ENCODE peak calls at places on chromosomes 11 and 22, in four cellular contexts. C, S, M and U are unnamed samples.

GRCh38 chr22:40400173-40400572 is 29.8 kb downstream of the SGSM3 start:
- DNase-seq in M (no peak), C (no peak), S (no peak), U (no peak)

GRCh38 chr11:102177974-102178631 is 67.9 kb downstream of the YAP1 start:
- DNase-seq in C (peak), M (no peak), S (peak), U (peak)

GRCh38 chr22:31290494-31291402 is 1.5 kb downstream of the PIK3IP1 start:
- DNase-seq in M (peak), S (peak), C (peak), U (peak)

GRCh38 chr22:49971232-49972162 is 10.9 kb downstream of the PIM3 start:
- DNase-seq in M (peak), S (no peak), C (no peak), U (no peak)

GRCh38 chr22:21013742-21014201 is 1.2 kb upstream of the P2RX6 start:
- DNase-seq in M (no peak), S (no peak), C (no peak), U (no peak)

GRCh38 chr22:48070083-48070482 is 1307.6 kb downstream of the TBC1D22A start:
- DNase-seq in C (no peak), M (no peak), S (no peak), U (no peak)

GRCh38 chr22:31122196-31122531 is 602 bp upstream of the INPP5J start:
- DNase-seq in S (no peak), C (no peak), M (no peak), U (no peak)

GRCh38 chr11:61065955-61066638 is 36.2 kb upstream of the CD5 start:
- DNase-seq in M (no peak), C (no peak), S (no peak), U (no peak)

GRCh38 chr11:70742553-70743291 is 344.4 kb downstream of the CTTN start:
- DNase-seq in S (no peak), C (no peak), M (no peak), U (peak)

GRCh38 chr11:36492724-36493304 is 17.3 kb downstream of the TRAF6 start:
- DNase-seq in S (no peak), M (no peak), C (peak), U (peak)

GRCh38 chr11:75565916-75566762 is 4.1 kb downstream of the SERPINH1 start:
- DNase-seq in M (no peak), C (no peak), S (no peak), U (no peak)

GRCh38 chr11:75568616-75569219 is 6.7 kb downstream of the SERPINH1 start:
- DNase-seq in S (no peak), M (no peak), C (no peak), U (no peak)

GRCh38 chr11:75565221-75565814 is 3.3 kb downstream of the SERPINH1 start:
- DNase-seq in C (peak), S (no peak), M (peak), U (no peak)

GRCh38 chr11:75567971-75568370 is 5.9 kb downstream of the SERPINH1 start:
- DNase-seq in C (no peak), M (no peak), S (no peak), U (no peak)

DNA sequence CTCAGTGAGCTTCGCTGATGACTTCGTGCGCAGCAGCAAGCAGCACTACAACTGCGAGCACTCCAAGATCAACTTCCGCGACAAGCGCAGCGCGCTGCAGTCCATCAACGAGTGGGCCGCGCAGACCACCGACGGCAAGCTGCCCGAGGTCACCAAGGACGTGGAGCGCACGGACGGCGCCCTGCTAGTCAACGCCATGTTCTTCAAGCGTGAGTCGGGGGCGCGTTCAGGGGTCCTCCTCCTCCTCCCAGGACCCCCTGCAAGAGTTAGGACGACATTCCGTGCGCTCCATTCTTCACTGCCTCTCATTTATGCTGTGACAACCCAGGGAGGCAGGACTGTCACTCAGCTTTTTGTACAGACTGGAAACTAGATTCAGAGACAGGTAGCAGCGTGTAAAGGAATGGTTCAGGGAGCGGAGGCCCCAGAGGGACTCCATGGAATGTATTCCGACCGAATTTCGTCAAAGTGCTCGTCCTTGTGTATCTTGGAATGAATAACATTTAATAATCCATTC is 4.8 kb downstream of the SERPINH1 start:
- DNase-seq in M (no peak), C (no peak), S (no peak), U (no peak)
- H3K4me3 ChIP-seq in M (no peak), C (no peak), S (no peak), U (no peak)

GRCh38 chr22:27794244-27794643 is 7.3 kb downstream of the MN1 start:
- DNase-seq in S (no peak), M (no peak), C (no peak), U (no peak)

GRCh38 chr22:27795053-27795452 is 6.5 kb downstream of the MN1 start:
- DNase-seq in S (no peak), M (no peak), C (no peak), U (no peak)

GRCh38 chr22:27796829-27797792 is 4.4 kb downstream of the MN1 start:
- DNase-seq in M (no peak), C (no peak), S (no peak), U (no peak)

GRCh38 chr22:27797793-27798525 is 3.6 kb downstream of the MN1 start:
- DNase-seq in S (no peak), C (no peak), M (no peak), U (no peak)

GRCh38 chr22:27796118-27796517 is 5.4 kb downstream of the MN1 start:
- DNase-seq in S (no peak), C (no peak), M (no peak), U (no peak)
- H3K4me3 ChIP-seq in S (peak), C (no peak), M (peak), U (peak)

GRCh38 chr11:88194990-88195389 is 19.7 kb upstream of the RAB38 start:
- DNase-seq in M (no peak), S (no peak), C (no peak), U (no peak)
- H3K4me3 ChIP-seq in M (no peak), S (no peak), C (no peak), U (no peak)

GRCh38 chr11:35418282-35418846 is 994 bp downstream of the SLC1A2 start:
- DNase-seq in C (no peak), M (no peak), S (no peak), U (no peak)

GRCh38 chr11:35419713-35420333 is 465 bp upstream of the SLC1A2 start:
- DNase-seq in C (no peak), M (no peak), S (no peak), U (no peak)

GRCh38 chr11:35418847-35419712 is at the start of gene SLC1A2:
- DNase-seq in C (peak), M (no peak), S (no peak), U (peak)

GRCh38 chr11:35424157-35424945 is 5.0 kb upstream of the SLC1A2 start:
- DNase-seq in M (no peak), C (peak), S (no peak), U (no peak)

GRCh38 chr11:35420371-35420770 is 1.0 kb upstream of the SLC1A2 start:
- DNase-seq in C (no peak), S (no peak), M (no peak), U (no peak)
- H3K4me3 ChIP-seq in C (no peak), S (no peak), M (peak), U (peak)

GRCh38 chr11:66275984-66276612 is 1.9 kb upstream of the CNIH2 start:
- DNase-seq in S (no peak), M (no peak), C (no peak), U (no peak)

GRCh38 chr11:66280428-66280827 is 2.5 kb downstream of the CNIH2 start:
- DNase-seq in M (no peak), S (no peak), C (no peak), U (peak)

GRCh38 chr11:66279092-66279797 is 1.3 kb downstream of the CNIH2 start:
- DNase-seq in C (no peak), M (no peak), S (no peak), U (no peak)

GRCh38 chr11:66277475-66278391 is at the start of gene CNIH2:
- DNase-seq in C (no peak), S (no peak), M (no peak), U (peak)

GRCh38 chr11:66278396-66279091 is 569 bp downstream of the CNIH2 start:
- DNase-seq in C (no peak), S (no peak), M (no peak), U (peak)
- H3K4me3 ChIP-seq in C (peak), S (peak), M (peak), U (peak)

GRCh38 chr11:59222464-59223065 is 9.8 kb upstream of the MPEG1 start:
- DNase-seq in M (no peak), C (no peak), S (no peak), U (no peak)

GRCh38 chr11:59219836-59220235 is 7.1 kb upstream of the MPEG1 start:
- DNase-seq in S (no peak), C (no peak), M (no peak), U (no peak)

GRCh38 chr11:59223177-59223576 is 10.4 kb upstream of the MPEG1 start:
- DNase-seq in S (no peak), M (no peak), C (no peak), U (no peak)

GRCh38 chr11:59223611-59224010 is 10.9 kb upstream of the MPEG1 start:
- DNase-seq in C (no peak), M (no peak), S (no peak), U (no peak)

DNA sequence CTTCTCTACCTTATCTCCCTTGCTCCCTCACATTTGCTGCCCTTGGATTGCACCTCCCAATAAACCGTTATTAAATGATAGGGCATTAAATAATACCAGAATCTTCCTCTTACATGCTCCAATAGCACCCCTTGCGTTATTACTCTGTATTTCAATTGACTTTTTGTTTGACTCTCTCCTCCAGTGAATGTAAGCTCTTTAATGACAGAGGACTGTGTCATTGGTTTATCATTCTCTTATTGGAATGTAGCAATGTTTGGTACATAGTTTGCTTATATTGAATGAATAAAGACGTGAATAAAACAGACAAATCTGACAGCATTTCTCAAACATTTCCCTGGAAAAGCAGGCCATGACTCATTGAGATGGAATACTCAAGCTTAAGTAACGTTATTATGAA is 8.7 kb upstream of the MPEG1 start:
- DNase-seq in S (peak), C (peak), M (no peak), U (no peak)
- H3K4me3 ChIP-seq in S (no peak), C (no peak), M (no peak), U (no peak)

GRCh38 chr11:62646825-62647608 is 604 bp upstream of the GANAB start:
- DNase-seq in C (no peak), M (no peak), S (no peak), U (no peak)
- H3K4me3 ChIP-seq in C (no peak), M (peak), S (peak), U (peak)

DNA sequence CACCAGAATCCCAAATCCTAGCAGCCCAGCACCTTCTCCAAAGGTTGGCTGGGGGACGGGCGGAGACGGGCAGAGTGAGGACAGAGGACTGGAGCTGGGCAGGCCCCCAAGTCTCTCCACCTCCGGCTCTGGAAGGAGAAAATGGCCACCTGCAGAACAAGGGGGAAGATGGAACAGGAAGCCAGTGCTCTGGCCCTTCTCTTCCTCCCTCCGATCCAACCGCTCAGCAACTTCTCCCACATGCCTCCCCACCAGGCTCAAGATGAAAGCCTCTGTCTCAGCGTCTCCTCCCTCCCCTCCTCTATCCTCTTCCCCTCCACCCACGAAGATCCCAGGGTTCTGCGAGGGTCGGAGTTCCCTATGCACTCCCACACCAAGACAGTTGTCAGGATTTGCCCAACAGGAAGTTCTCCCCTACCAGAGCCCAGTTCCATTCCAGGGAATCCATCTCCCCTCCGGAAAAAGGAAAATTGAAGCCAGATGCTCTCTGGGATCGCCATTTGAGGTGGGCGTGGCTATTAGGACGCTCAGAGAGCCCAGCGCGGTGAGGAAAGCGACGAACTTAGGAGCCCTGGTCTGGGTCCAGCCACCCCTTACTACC is 20.0 kb downstream of the ADA2 start:
- DNase-seq in C (peak), M (no peak), S (no peak), U (peak)
- H3K4me3 ChIP-seq in C (no peak), M (peak), S (peak), U (no peak)

GRCh38 chr11:80155412-80156017 is 714.7 kb upstream of the TENM4 start:
- DNase-seq in M (no peak), S (no peak), C (peak), U (peak)
- H3K4me3 ChIP-seq in M (no peak), S (no peak), C (no peak), U (no peak)